ENCODE peak calls at places on chromosomes 12 and 14, in eight cellular contexts. Q, D, Y, K, W, I, C and T are unnamed samples.

GRCh38 chr12:102957339-102958050 is at the start of gene ASCL1:
- DNase-seq in Q (no peak), D (no peak), Y (peak), K (peak), W (no peak), I (no peak), C (no peak), T (peak)

GRCh38 chr14:104249092-104249491 is 110.7 kb downstream of the KIF26A start:
- DNase-seq in Q (no peak), D (no peak), Y (no peak), K (no peak), W (no peak), I (no peak), C (no peak), T (no peak)

GRCh38 chr14:94173471-94173884 is 644 bp upstream of the PPP4R4 start:
- DNase-seq in Q (no peak), D (no peak), Y (peak), K (no peak), W (no peak), I (no peak), C (peak), T (no peak)

GRCh38 chr14:104690266-104690711 is 871 bp downstream of the INF2 start:
- DNase-seq in Q (no peak), D (no peak), Y (no peak), K (no peak), W (peak), I (no peak), C (no peak), T (no peak)

GRCh38 chr14:53389207-53389606 is 236.1 kb upstream of the DDHD1 start:
- DNase-seq in Q (no peak), D (no peak), Y (no peak), K (no peak), W (no peak), I (no peak), C (no peak), T (no peak)

GRCh38 chr14:85416771-85417170 is 113.2 kb upstream of the FLRT2 start:
- DNase-seq in Q (no peak), D (no peak), Y (no peak), K (no peak), W (peak), I (no peak), C (no peak), T (no peak)

GRCh38 chr14:94921870-94922585 is 152.1 kb upstream of the GSC start:
- DNase-seq in Q (no peak), D (no peak), Y (no peak), K (no peak), W (no peak), I (no peak), C (no peak), T (no peak)

GRCh38 chr14:104972301-104973211 is 5.6 kb downstream of the AHNAK2 start:
- DNase-seq in Q (peak), D (peak), Y (peak), K (no peak), W (peak), I (peak), C (no peak), T (no peak)

GRCh38 chr14:62691613-62692489 is 353.4 kb downstream of the KCNH5 start:
- DNase-seq in Q (peak), D (no peak), Y (no peak), K (peak), W (peak), I (no peak), C (no peak), T (peak)

GRCh38 chr14:81433378-81433777 is 33.3 kb upstream of the STON2 start:
- DNase-seq in Q (no peak), D (no peak), Y (no peak), K (no peak), W (no peak), I (no peak), C (no peak), T (no peak)

GRCh38 chr12:49296034-49296835 is 1.3 kb downstream of the PRPH start:
- DNase-seq in Q (no peak), D (no peak), Y (peak), K (no peak), W (no peak), I (peak), C (peak), T (no peak)

GRCh38 chr12:118070650-118071049 is 9.7 kb upstream of the WSB2 start:
- DNase-seq in Q (no peak), D (no peak), Y (no peak), K (no peak), W (no peak), I (no peak), C (no peak), T (no peak)

GRCh38 chr14:64717870-64718269 is 13.6 kb downstream of the PLEKHG3 start:
- DNase-seq in Q (no peak), D (no peak), Y (no peak), K (no peak), W (no peak), I (no peak), C (no peak), T (no peak)

GRCh38 chr12:131290255-131290959 is 336.7 kb downstream of the ADGRD1 start:
- DNase-seq in Q (peak), D (no peak), Y (no peak), K (no peak), W (no peak), I (no peak), C (no peak), T (no peak)

GRCh38 chr12:59698599-59698998 is 102.8 kb downstream of the SLC16A7 start:
- DNase-seq in Q (no peak), D (no peak), Y (no peak), K (no peak), W (no peak), I (no peak), C (no peak), T (no peak)

GRCh38 chr12:6771509-6772330 is 600 bp upstream of the LAG3 start:
- DNase-seq in Q (no peak), D (no peak), Y (no peak), K (no peak), W (no peak), I (no peak), C (no peak), T (no peak)

GRCh38 chr12:31225656-31226535 is 100.1 kb downstream of the SINHCAF start:
- DNase-seq in Q (no peak), D (no peak), Y (no peak), K (no peak), W (no peak), I (no peak), C (no peak), T (no peak)

GRCh38 chr12:53231859-53232640 is at the start of gene RARG:
- DNase-seq in Q (peak), D (peak), Y (no peak), K (no peak), W (peak), I (peak), C (peak), T (peak)